ENCODE peak calls at places on chromosomes 12 and 14, in eight cellular contexts. G is pulmonary artery endothelial cell; M is cardiac fibroblast; R is ecto neural progenitor cell; S is activated CD4-positive, alpha-beta T cell treated with anti-CD3 and anti-CD28 coated beads for 1 hour; D is NCI-H510A; O is T-helper 2 cell; J is left cardiac atrium. C is an unnamed sample.

GRCh38 chr12:9935026-9935425 is 2.9 kb upstream of the CLEC2A start:
- DNase-seq in G (no peak), M (no peak), R (no peak), S (no peak), D (no peak), O (no peak), J (no peak), C (no peak)

GRCh38 chr12:67630373-67631088 is 18.0 kb upstream of the DYRK2 start:
- DNase-seq in G (no peak), M (no peak), R (no peak), S (peak), D (no peak), O (peak), J (peak), C (no peak)

GRCh38 chr14:53851394-53852056 is 105.1 kb downstream of the BMP4 start:
- DNase-seq in G (no peak), M (peak), R (no peak), S (no peak), D (no peak), O (no peak), J (no peak), C (no peak)

GRCh38 chr12:131911851-131912525 is 17.1 kb upstream of the PUS1 start:
- DNase-seq in G (no peak), M (no peak), R (no peak), S (no peak), D (no peak), O (no peak), J (peak), C (no peak)

GRCh38 chr12:10191865-10192264 is 13.0 kb downstream of the TMEM52B start:
- DNase-seq in G (no peak), M (peak), R (no peak), S (no peak), D (no peak), O (no peak), J (no peak), C (no peak)

GRCh38 chr12:49377386-49377785 is 10.1 kb downstream of the SPATS2 start:
- DNase-seq in G (no peak), M (no peak), R (no peak), S (no peak), D (no peak), O (no peak), J (no peak), C (no peak)

GRCh38 chr12:105109465-105110212 is 2.1 kb downstream of the WASHC4 start:
- DNase-seq in G (no peak), M (peak), R (no peak), S (no peak), D (no peak), O (peak), J (no peak), C (no peak)

GRCh38 chr12:47935196-47935595 is 28.2 kb upstream of the TMEM106C start:
- DNase-seq in G (no peak), M (peak), R (no peak), S (no peak), D (no peak), O (peak), J (peak), C (peak)

GRCh38 chr14:68526420-68527105 is 266.3 kb downstream of the ZFP36L1 start:
- DNase-seq in G (no peak), M (peak), R (peak), S (no peak), D (no peak), O (no peak), J (peak), C (no peak)

C was measured in cerebellum.